ENCODE peak calls at places on chromosomes 13 and 19, in four cellular contexts. One of them, this sample, is unnamed.

GRCh38 chr13:29436291-29436690 is 159.2 kb downstream of the SLC7A1 start:
- DNase-seq in testis: no peak
- DNase-seq in cerebellum: no peak
- DNase-seq in astrocyte of the spinal cord: peak
- DNase-seq in this sample: peak

GRCh38 chr19:35755550-35756371 is 1.1 kb downstream of the HSPB6 start:
- DNase-seq in testis: peak
- DNase-seq in cerebellum: no peak
- DNase-seq in astrocyte of the spinal cord: peak
- DNase-seq in this sample: no peak

GRCh38 chr19:18424890-18425514 is 5.8 kb downstream of the SSBP4 start:
- DNase-seq in testis: no peak
- DNase-seq in cerebellum: no peak
- DNase-seq in astrocyte of the spinal cord: no peak
- DNase-seq in this sample: no peak

GRCh38 chr13:49110122-49110831 is 109.9 kb upstream of the MLNR start:
- DNase-seq in testis: peak
- DNase-seq in cerebellum: peak
- DNase-seq in astrocyte of the spinal cord: peak
- DNase-seq in this sample: peak

GRCh38 chr19:49196527-49197240 is 39.1 kb downstream of the TRPM4 start:
- DNase-seq in testis: no peak
- DNase-seq in cerebellum: peak
- DNase-seq in astrocyte of the spinal cord: no peak
- DNase-seq in this sample: no peak

GRCh38 chr19:10408511-10409291 is 5.4 kb upstream of the CDC37 start:
- DNase-seq in testis: peak
- DNase-seq in cerebellum: peak
- DNase-seq in astrocyte of the spinal cord: no peak
- DNase-seq in this sample: no peak

GRCh38 chr19:39913682-39914333 is 20.6 kb downstream of the FCGBP start:
- DNase-seq in testis: no peak
- DNase-seq in cerebellum: no peak
- DNase-seq in astrocyte of the spinal cord: no peak
- DNase-seq in this sample: no peak

GRCh38 chr13:23598371-23598770 is 28.2 kb downstream of the TNFRSF19 start:
- DNase-seq in testis: no peak
- DNase-seq in cerebellum: no peak
- DNase-seq in astrocyte of the spinal cord: peak
- DNase-seq in this sample: no peak

GRCh38 chr19:33251526-33252090 is 26.0 kb upstream of the SLC7A10 start:
- DNase-seq in testis: no peak
- DNase-seq in cerebellum: no peak
- DNase-seq in astrocyte of the spinal cord: no peak
- DNase-seq in this sample: no peak

GRCh38 chr13:100203696-100204367 is 114.9 kb downstream of the PCCA start:
- DNase-seq in testis: no peak
- DNase-seq in cerebellum: no peak
- DNase-seq in astrocyte of the spinal cord: peak
- DNase-seq in this sample: no peak

GRCh38 chr13:29569253-29570057 is 26.0 kb downstream of the SLC7A1 start:
- DNase-seq in testis: no peak
- DNase-seq in cerebellum: no peak
- DNase-seq in astrocyte of the spinal cord: no peak
- DNase-seq in this sample: no peak

GRCh38 chr13:76783798-76784197 is 102.4 kb downstream of the KCTD12 start:
- DNase-seq in testis: no peak
- DNase-seq in cerebellum: peak
- DNase-seq in astrocyte of the spinal cord: no peak
- DNase-seq in this sample: no peak

GRCh38 chr13:88086577-88086976 is 415.4 kb downstream of the SLITRK5 start:
- DNase-seq in testis: no peak
- DNase-seq in cerebellum: no peak
- DNase-seq in astrocyte of the spinal cord: peak
- DNase-seq in this sample: peak

GRCh38 chr13:100673831-100674362 is 698 bp downstream of the TMTC4 start:
- DNase-seq in testis: peak
- DNase-seq in cerebellum: peak
- DNase-seq in astrocyte of the spinal cord: peak
- DNase-seq in this sample: peak

GRCh38 chr19:56838930-56839664 is 1.4 kb downstream of the PEG3 start:
- DNase-seq in testis: peak
- DNase-seq in cerebellum: peak
- DNase-seq in astrocyte of the spinal cord: peak
- DNase-seq in this sample: no peak

GRCh38 chr13:40660270-40660669 is 6.2 kb downstream of the FOXO1 start:
- DNase-seq in testis: no peak
- DNase-seq in cerebellum: no peak
- DNase-seq in astrocyte of the spinal cord: no peak
- DNase-seq in this sample: no peak

GRCh38 chr13:107518780-107519179 is 696.6 kb downstream of the LIG4 start:
- DNase-seq in testis: no peak
- DNase-seq in cerebellum: no peak
- DNase-seq in astrocyte of the spinal cord: no peak
- DNase-seq in this sample: no peak